ENCODE peak calls at places on chromosomes 4 and X, in eight cellular contexts. H is progenitor cell of endocrine pancreas, X is kidney, Z is AG04450, J is pancreas, C is epithelial cell of esophagus, F is cardiac fibroblast, M is coronary artery. O is an unnamed sample.

GRCh38 chr4:53196872-53197759 is 168.7 kb downstream of the SCFD2 start:
- DNase-seq in M (no peak), X (no peak), J (no peak), F (peak), C (peak), H (no peak), Z (peak), O (peak)

GRCh38 chr4:110853242-110853641 is 230.4 kb upstream of the PITX2 start:
- DNase-seq in F (no peak), J (no peak), Z (no peak), C (no peak), H (no peak), X (no peak), M (no peak), O (no peak)

GRCh38 chrX:10112510-10112909 is 44.3 kb upstream of the CLCN4 start:
- DNase-seq in C (no peak), J (no peak), X (no peak), F (no peak), M (no peak), Z (no peak), H (no peak), O (peak)

GRCh38 chr4:187451776-187452175 is 543.8 kb upstream of the ZFP42 start:
- DNase-seq in M (no peak), C (no peak), Z (no peak), F (no peak), X (no peak), J (no peak), H (no peak), O (no peak)

GRCh38 chr4:24650849-24651248 is 66.5 kb upstream of the DHX15 start:
- DNase-seq in M (no peak), F (no peak), C (no peak), H (no peak), Z (no peak), J (no peak), X (no peak), O (no peak)

GRCh38 chr4:39514888-39515401 is 12.3 kb downstream of the UGDH start:
- DNase-seq in X (no peak), J (peak), M (no peak), H (no peak), Z (no peak), C (peak), F (peak), O (no peak)

GRCh38 chr4:100508691-100509090 is 9.1 kb downstream of the EMCN start:
- DNase-seq in Z (no peak), F (no peak), M (no peak), H (no peak), C (no peak), J (no peak), X (no peak), O (no peak)

GRCh38 chr4:9979101-9979815 is 42.0 kb downstream of the SLC2A9 start:
- DNase-seq in H (no peak), M (no peak), Z (no peak), J (no peak), X (no peak), C (no peak), F (no peak), O (no peak)

GRCh38 chr4:126583509-126583908 is 1049.2 kb upstream of the INTU start:
- DNase-seq in F (peak), J (no peak), H (no peak), M (no peak), X (no peak), C (peak), Z (no peak), O (no peak)

GRCh38 chr4:19693949-19694597 is 557.6 kb upstream of the SLIT2 start:
- DNase-seq in M (no peak), Z (no peak), X (no peak), F (peak), C (no peak), J (no peak), H (no peak), O (no peak)

GRCh38 chrX:104565791-104566687 is at the start of gene IL1RAPL2:
- DNase-seq in X (no peak), Z (no peak), F (peak), J (peak), H (peak), M (no peak), C (peak), O (peak)

GRCh38 chr4:22999419-22999818 is 306.7 kb downstream of the GBA3 start:
- DNase-seq in M (no peak), H (no peak), J (no peak), X (no peak), F (no peak), C (no peak), Z (no peak), O (no peak)

GRCh38 chrX:68912113-68912980 is 83.5 kb downstream of the EFNB1 start:
- DNase-seq in C (no peak), H (no peak), J (no peak), Z (no peak), F (no peak), X (no peak), M (no peak), O (no peak)

GRCh38 chrX:11296051-11296450 is 2.8 kb downstream of the AMELX start:
- DNase-seq in C (no peak), X (no peak), M (no peak), H (no peak), J (no peak), F (no peak), Z (no peak), O (no peak)

GRCh38 chrX:34638116-34638515 is 19.0 kb downstream of the TMEM47 start:
- DNase-seq in M (no peak), C (peak), J (no peak), X (no peak), Z (peak), H (no peak), F (peak), O (no peak)

GRCh38 chrX:18160369-18160768 is 60.3 kb downstream of the BEND2 start:
- DNase-seq in F (no peak), C (no peak), X (no peak), M (no peak), Z (no peak), J (no peak), H (no peak), O (no peak)

GRCh38 chr4:8410641-8411271 is 29.8 kb downstream of the ACOX3 start:
- DNase-seq in Z (no peak), C (peak), J (no peak), H (peak), X (no peak), M (no peak), F (peak), O (no peak)

GRCh38 chrX:39167791-39168190 is 366.5 kb downstream of the MID1IP1 start:
- DNase-seq in H (no peak), J (no peak), X (no peak), C (no peak), F (no peak), Z (no peak), M (no peak), O (no peak)

GRCh38 chrX:29090811-29091210 is 503.6 kb downstream of the IL1RAPL1 start:
- DNase-seq in H (no peak), J (no peak), C (peak), Z (no peak), F (peak), M (no peak), X (no peak), O (no peak)

GRCh38 chrX:127389900-127390299 is 570.4 kb downstream of the PRR32 start:
- DNase-seq in Z (no peak), J (no peak), H (no peak), M (no peak), F (no peak), X (no peak), C (no peak), O (no peak)

GRCh38 chr4:153483432-153484418 is 17.6 kb downstream of the TMEM131L start:
- DNase-seq in H (no peak), X (no peak), C (no peak), J (no peak), F (peak), Z (no peak), M (no peak), O (no peak)

GRCh38 chrX:101759000-101759399 is 99.3 kb upstream of the ARMCX2 start:
- DNase-seq in X (no peak), F (peak), J (no peak), M (no peak), Z (peak), C (peak), H (no peak), O (peak)

GRCh38 chr4:95426455-95426854 is 122.3 kb downstream of the UNC5C start:
- DNase-seq in M (no peak), H (no peak), F (no peak), X (no peak), Z (no peak), C (no peak), J (no peak), O (no peak)

GRCh38 chr4:39609454-39609911 is 29.2 kb downstream of the SMIM14 start:
- DNase-seq in X (no peak), J (no peak), H (no peak), M (no peak), C (peak), Z (no peak), F (peak), O (peak)

GRCh38 chr4:69859140-69859539 is 805 bp downstream of the SULT1E1 start:
- DNase-seq in M (no peak), C (no peak), X (no peak), H (no peak), F (no peak), J (no peak), Z (no peak), O (no peak)

GRCh38 chr4:122584517-122584916 is 36.3 kb downstream of the IL21 start:
- DNase-seq in H (no peak), X (no peak), F (peak), C (peak), Z (peak), M (no peak), J (no peak), O (peak)

GRCh38 chr4:163048447-163048846 is 118.2 kb downstream of the NAF1 start:
- DNase-seq in J (no peak), M (no peak), C (peak), X (no peak), H (no peak), F (peak), Z (no peak), O (peak)

GRCh38 chr4:129358571-129358970 is 262.6 kb downstream of the C4orf33 start:
- DNase-seq in M (no peak), Z (no peak), H (no peak), X (no peak), J (no peak), F (peak), C (peak), O (no peak)

GRCh38 chrX:65035451-65035779 is 59.2 kb upstream of the ZC4H2 start:
- DNase-seq in F (no peak), J (peak), Z (no peak), H (no peak), X (peak), C (no peak), M (peak), O (no peak)

GRCh38 chr4:150960818-150961217 is 54.3 kb downstream of the LRBA start:
- DNase-seq in M (no peak), C (peak), J (no peak), Z (no peak), X (no peak), F (peak), H (no peak), O (no peak)
- TF ChIP-seq CTCF in M (no peak), C (peak), J (no peak), Z (peak), X (peak), F (peak), H (peak), O (peak)

DNA sequence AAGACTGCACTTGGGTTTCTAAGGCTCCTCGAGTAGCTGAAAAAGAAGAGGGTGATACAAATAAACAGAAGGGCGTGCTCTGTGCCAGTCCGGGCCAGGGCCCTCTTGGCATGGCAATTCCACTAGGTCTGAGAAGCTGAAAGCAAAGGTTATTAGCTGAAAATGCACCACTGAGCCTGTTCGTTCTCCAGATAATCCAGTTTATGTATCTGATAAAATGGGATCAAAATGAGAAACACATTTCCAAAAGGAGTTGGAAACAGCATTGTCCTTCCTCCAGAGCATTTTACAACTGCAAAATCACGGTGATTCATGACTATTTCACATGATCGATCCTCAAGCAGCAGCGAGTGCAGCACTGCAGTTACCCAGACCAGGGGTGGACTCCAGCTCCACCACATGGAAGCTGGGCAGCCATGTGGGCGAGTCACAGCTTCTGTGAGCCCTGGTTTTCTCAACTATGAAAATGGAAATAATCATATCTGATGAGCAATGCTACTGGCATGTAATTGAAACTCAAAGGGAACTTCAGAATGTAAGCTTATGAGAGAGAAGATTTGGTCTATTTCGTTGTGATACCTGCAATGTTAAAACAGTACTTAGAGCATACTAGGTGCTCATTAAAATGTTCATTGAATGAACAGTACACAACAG is 78.7 kb upstream of the MSX1 start:
- DNase-seq in H (no peak), F (peak), M (no peak), X (no peak), Z (peak), J (no peak), C (peak), O (no peak)
- TF ChIP-seq CTCF in H (no peak), F (no peak), M (no peak), X (no peak), Z (peak), J (no peak), C (no peak), O (no peak)

GRCh38 chr4:127788517-127788916 is 6.4 kb downstream of the HSPA4L start:
- DNase-seq in Z (no peak), H (no peak), F (peak), X (no peak), C (peak), J (no peak), M (no peak), O (no peak)
- TF ChIP-seq CTCF in Z (peak), H (peak), F (peak), X (no peak), C (peak), J (no peak), M (no peak), O (no peak)

DNA sequence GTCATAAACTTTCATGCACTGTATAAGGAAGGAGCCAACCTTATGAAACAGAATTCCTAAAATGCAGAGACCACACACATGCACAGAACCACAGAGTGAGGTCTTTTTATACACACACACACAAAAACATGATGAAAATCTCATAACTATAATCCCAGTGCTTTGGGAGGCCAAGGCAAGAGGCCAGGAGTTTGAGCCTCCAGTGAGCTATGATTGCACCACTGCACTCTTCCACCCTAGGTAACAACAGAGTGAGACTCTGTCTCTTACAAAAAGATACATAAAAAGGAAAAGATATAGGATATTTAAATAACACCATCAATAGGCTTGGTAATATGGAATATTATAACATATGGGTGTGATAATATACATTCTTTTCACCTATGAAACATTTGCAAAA is 10.6 kb downstream of the FGA start:
- DNase-seq in C (no peak), J (no peak), X (no peak), M (no peak), F (no peak), H (no peak), Z (no peak), O (no peak)
- TF ChIP-seq CTCF in C (no peak), J (no peak), X (no peak), M (no peak), F (no peak), H (no peak), Z (no peak), O (no peak)

GRCh38 chr4:152398060-152398459 is 137.8 kb downstream of the FBXW7 start:
- DNase-seq in J (no peak), H (no peak), C (peak), X (no peak), Z (no peak), M (no peak), F (peak), O (no peak)
- TF ChIP-seq CTCF in J (no peak), H (peak), C (peak), X (no peak), Z (peak), M (no peak), F (peak), O (no peak)

DNA sequence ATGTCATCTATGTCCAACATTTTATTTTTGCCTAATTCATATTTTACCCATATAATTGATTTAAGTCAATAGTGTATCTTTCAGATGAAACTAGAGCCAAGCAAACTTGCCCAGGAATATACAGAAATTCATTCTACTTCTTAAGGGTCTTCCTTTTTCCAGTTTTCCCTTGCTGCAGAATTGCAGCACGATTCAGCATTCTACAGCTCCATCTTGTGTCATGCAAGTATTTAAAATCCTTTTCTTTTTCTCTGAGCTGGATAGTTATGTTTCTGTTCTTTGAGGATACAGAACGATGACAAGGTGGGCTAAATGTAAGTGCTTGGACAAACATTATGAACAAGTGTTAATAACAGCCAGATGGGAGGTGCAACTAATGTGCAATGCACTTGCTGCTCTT is 1821.8 kb downstream of the ARAP2 start:
- DNase-seq in M (no peak), Z (no peak), H (no peak), F (peak), X (no peak), J (no peak), C (peak), O (no peak)
- TF ChIP-seq CTCF in M (no peak), Z (peak), H (no peak), F (peak), X (no peak), J (no peak), C (peak), O (no peak)

GRCh38 chr4:182917182-182918043 is at the start of gene DCTD:
- DNase-seq in F (peak), J (peak), C (peak), H (peak), Z (no peak), M (peak), X (peak), O (peak)
- TF ChIP-seq CTCF in F (peak), J (no peak), C (peak), H (peak), Z (peak), M (no peak), X (peak), O (peak)

GRCh38 chr4:159444668-159445067 is 341.8 kb downstream of the RAPGEF2 start:
- DNase-seq in Z (no peak), X (no peak), F (peak), M (no peak), H (no peak), C (peak), J (no peak), O (no peak)
- TF ChIP-seq CTCF in Z (no peak), X (no peak), F (peak), M (no peak), H (no peak), C (peak), J (no peak), O (no peak)